ENCODE peak calls at places on chromosomes 16 and 17, in ten cellular contexts. Y is fibroblast of the aortic adventitia, T is AG10803, Q is fibroblast of villous mesenchyme, G is colonic mucosa, P is neural crest cell, I is GM12878, X is left lung, H is RWPE1, D is bronchial epithelial cell. B is an unnamed sample.

GRCh38 chr17:60076811-60077210 is 1.9 kb downstream of the HEATR6 start:
- DNase-seq in D (no peak), G (no peak), H (no peak), Y (no peak), Q (no peak), T (no peak), P (no peak), I (no peak), X (no peak), B (no peak)

GRCh38 chr16:53068423-53068833 is 13.6 kb downstream of the CHD9 start:
- DNase-seq in Y (no peak), Q (no peak), D (no peak), I (no peak), X (no peak), G (no peak), T (no peak), H (no peak), P (no peak), B (no peak)

GRCh38 chr17:48322060-48322459 is 108.0 kb downstream of the SKAP1 start:
- DNase-seq in P (no peak), Q (peak; percentile 10), Y (peak; percentile 18), T (peak; percentile 40), X (no peak), I (no peak), H (no peak), D (peak; percentile 10), G (no peak), B (no peak)

GRCh38 chr16:10552998-10553491 is 27.4 kb downstream of the EMP2 start:
- DNase-seq in Q (peak; percentile 33), X (no peak), I (peak; percentile 49), D (no peak), T (no peak), G (peak; percentile 34), Y (no peak), H (no peak), P (no peak), B (no peak)

GRCh38 chr17:74566132-74566753 is 1.1 kb downstream of the CD300H start:
- DNase-seq in G (peak; percentile 35), Y (peak; percentile 14), H (peak; percentile 31), T (peak; percentile 11), X (no peak), I (no peak), D (peak; percentile 40), Q (peak; percentile 26), P (peak; percentile 43), B (no peak)

GRCh38 chr16:67170168-67170947 is at the start of gene NOL3:
- DNase-seq in I (peak; percentile 58), T (peak; percentile 81), P (peak; percentile 48), Y (peak; percentile 85), Q (peak; percentile 94), X (peak; percentile 95), D (peak; percentile 59), G (peak; percentile 89), H (peak; percentile 79), B (no peak)

GRCh38 chr17:336110-337021 is 16.2 kb downstream of the RPH3AL start:
- DNase-seq in P (no peak), I (no peak), D (no peak), T (no peak), G (peak; percentile 74), Y (no peak), H (no peak), X (peak; percentile 91), Q (peak; percentile 21), B (no peak)

GRCh38 chr16:57863434-57864160 is 61.3 kb upstream of the KIFC3 start:
- DNase-seq in P (peak; percentile 25), H (peak; percentile 79), T (peak; percentile 81), Q (peak; percentile 87), I (no peak), Y (peak; percentile 86), G (peak; percentile 58), X (no peak), D (peak; percentile 59), B (no peak)

GRCh38 chr16:53549970-53550406 is 47.0 kb upstream of the AKTIP start:
- DNase-seq in X (no peak), Q (peak; percentile 91), G (peak; percentile 56), P (peak; percentile 49), D (peak; percentile 62), I (peak; percentile 40), Y (peak; percentile 89), H (peak; percentile 82), T (peak; percentile 91), B (peak; percentile 36)

GRCh38 chr16:70588565-70588964 is 57.8 kb upstream of the IL34 start:
- DNase-seq in T (no peak), H (no peak), X (no peak), Y (peak; percentile 72), D (peak; percentile 81), I (no peak), Q (peak; percentile 75), P (no peak), G (no peak), B (no peak)

GRCh38 chr17:47810200-47810821 is 11.3 kb downstream of the OSBPL7 start:
- DNase-seq in D (peak; percentile 98), X (no peak), Q (peak; percentile 90), I (no peak), Y (peak; percentile 85), T (peak; percentile 87), G (peak; percentile 93), P (no peak), H (peak; percentile 83), B (peak; percentile 42)

GRCh38 chr17:82297280-82297803 is 20.1 kb downstream of the CD7 start:
- DNase-seq in X (peak; percentile 94), H (peak; percentile 79), P (no peak), I (peak; percentile 50), T (peak; percentile 39), D (peak; percentile 79), G (peak; percentile 75), Y (peak; percentile 56), Q (peak; percentile 97), B (no peak)

GRCh38 chr17:72332367-72332766 is 211.5 kb downstream of the SOX9 start:
- DNase-seq in T (no peak), I (peak; percentile 28), H (no peak), G (no peak), Y (no peak), D (peak; percentile 63), X (no peak), P (no peak), Q (peak; percentile 10), B (no peak)

GRCh38 chr17:72336026-72336803 is 215.4 kb downstream of the SOX9 start:
- DNase-seq in P (no peak), Y (no peak), G (no peak), Q (no peak), H (no peak), T (no peak), I (no peak), X (no peak), D (no peak), B (no peak)

GRCh38 chr17:72336804-72337070 is 215.9 kb downstream of the SOX9 start:
- DNase-seq in H (no peak), Y (no peak), X (no peak), P (no peak), I (no peak), D (no peak), T (no peak), Q (no peak), G (no peak), B (no peak)

GRCh38 chr17:72333570-72333969 is 212.8 kb downstream of the SOX9 start:
- DNase-seq in H (no peak), Y (no peak), X (no peak), D (no peak), G (no peak), I (no peak), P (no peak), Q (no peak), T (no peak), B (no peak)

DNA sequence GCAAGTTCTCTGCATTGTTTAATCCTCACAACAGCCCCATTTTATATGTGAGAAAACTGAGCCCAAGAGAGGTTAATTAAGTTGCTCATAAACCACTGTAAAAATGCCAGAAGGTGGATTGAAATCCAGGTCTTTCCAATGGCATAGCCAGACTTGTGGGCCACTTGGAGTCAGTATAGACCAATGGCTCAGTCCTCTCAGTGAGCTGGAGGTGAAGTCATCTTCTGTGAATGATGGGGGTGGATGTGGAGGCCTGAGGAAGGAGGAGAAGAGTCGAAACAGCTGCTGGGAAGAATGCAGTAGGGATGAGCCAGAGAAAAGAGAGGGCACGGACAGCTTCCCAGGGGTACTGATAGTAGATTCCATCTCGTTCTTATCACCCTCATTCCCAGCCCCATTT is 213.4 kb downstream of the SOX9 start:
- DNase-seq in H (no peak), Y (peak; percentile 53), I (no peak), G (no peak), P (no peak), D (no peak), T (peak; percentile 77), Q (peak; percentile 34), X (no peak), B (no peak)
- TF ChIP-seq CTCF in H (no peak), Y (peak; percentile 24), I (no peak), G (no peak), P (no peak), D (no peak), T (peak; percentile 55), Q (peak; percentile 16), X (no peak), B (no peak)

GRCh38 chr17:7947651-7948050 is 15.6 kb downstream of the CNTROB start:
- DNase-seq in Y (peak; percentile 61), X (no peak), Q (no peak), I (no peak), T (no peak), H (no peak), P (no peak), D (no peak), G (no peak), B (no peak)
- TF ChIP-seq CTCF in Y (no peak), X (no peak), Q (no peak), I (no peak), T (no peak), H (no peak), P (no peak), D (no peak), G (no peak), B (no peak)

GRCh38 chr16:2816751-2817495 is at the start of gene PRSS21:
- DNase-seq in G (no peak), H (peak; percentile 25), D (no peak), P (no peak), T (no peak), Q (no peak), X (no peak), Y (no peak), I (no peak), B (no peak)
- TF ChIP-seq CTCF in G (no peak), H (peak; percentile 66), D (peak; percentile 7), P (no peak), T (no peak), Q (no peak), X (no peak), Y (no peak), I (peak; percentile 39), B (no peak)

DNA sequence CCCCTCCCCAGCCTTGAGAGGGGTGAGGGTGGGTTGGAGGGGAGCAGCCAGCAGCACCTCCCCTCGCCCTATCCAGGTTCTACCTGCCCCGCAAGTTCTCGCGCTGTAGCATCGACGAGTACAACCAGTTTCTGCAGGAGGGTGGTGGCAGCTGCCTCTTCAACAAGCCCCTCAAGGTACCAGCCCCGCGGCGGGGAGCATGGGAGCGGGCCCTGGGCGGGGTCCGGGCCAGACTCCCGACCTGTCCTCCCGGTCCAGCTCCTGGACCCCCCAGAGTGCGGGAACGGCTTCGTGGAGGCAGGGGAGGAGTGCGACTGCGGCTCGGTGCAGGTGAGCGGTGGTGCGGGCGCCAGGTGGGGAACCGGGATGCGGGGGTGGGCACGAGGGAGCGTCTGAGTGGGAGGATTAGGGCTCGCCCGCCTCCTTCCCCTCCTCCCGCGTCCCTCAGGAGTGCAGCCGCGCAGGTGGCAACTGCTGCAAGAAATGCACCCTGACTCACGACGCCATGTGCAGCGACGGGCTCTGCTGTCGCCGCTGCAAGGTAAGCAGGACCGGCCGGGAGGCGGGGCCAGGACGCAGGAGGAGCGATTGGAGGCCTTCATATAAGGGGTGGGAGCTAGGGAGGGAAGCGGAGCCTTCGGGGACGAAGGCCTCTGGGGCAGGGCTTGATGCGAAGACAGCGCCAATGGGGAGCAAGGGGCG is 16.5 kb downstream of the ADAM11 start:
- DNase-seq in X (peak; percentile 99), Y (peak; percentile 95), Q (peak; percentile 97), D (peak; percentile 96), P (no peak), T (peak; percentile 95), I (peak; percentile 91), G (peak; percentile 99), H (peak; percentile 99), B (peak; percentile 97)
- TF ChIP-seq CTCF in X (no peak), Y (no peak), Q (no peak), D (no peak), P (peak; percentile 10), T (no peak), I (no peak), G (no peak), H (peak; percentile 75), B (no peak)